ENCODE peak calls at places on chromosomes 11 and 22, in five cellular contexts. D is IMR-90, B is mesenchymal stem cell, U is H1, T is neuronal stem cell. Y is an unnamed sample.

GRCh38 chr11:28346721-28347120 is 238.5 kb downstream of the METTL15 start:
- DNase-seq in U (no peak), D (no peak), B (no peak), T (no peak), Y (no peak)

GRCh38 chr11:5336331-5336730 is 7.0 kb downstream of the OR51B5 start:
- DNase-seq in B (peak), D (peak), U (no peak), T (no peak), Y (no peak)

GRCh38 chr11:79538775-79539174 is 97.9 kb upstream of the TENM4 start:
- DNase-seq in D (no peak), T (no peak), B (no peak), U (no peak), Y (no peak)

GRCh38 chr11:1358286-1358685 is 31.4 kb upstream of the BRSK2 start:
- DNase-seq in T (no peak), U (no peak), B (no peak), D (peak), Y (no peak)

GRCh38 chr11:121253951-121254350 is 38.6 kb upstream of the SC5D start:
- DNase-seq in T (no peak), B (no peak), U (no peak), D (no peak), Y (no peak)

GRCh38 chr11:46505741-46506485 is 87.9 kb downstream of the AMBRA1 start:
- DNase-seq in B (peak), T (no peak), U (no peak), D (peak), Y (no peak)

GRCh38 chr11:20973959-20974358 is 304.6 kb downstream of the NELL1 start:
- DNase-seq in U (no peak), B (no peak), D (no peak), T (peak), Y (peak)

GRCh38 chr11:67274768-67275605 is 8.7 kb downstream of the GRK2 start:
- DNase-seq in U (no peak), B (no peak), D (no peak), T (no peak), Y (no peak)

GRCh38 chr11:95923730-95924413 is at the start of gene MTMR2:
- DNase-seq in D (peak), U (peak), B (peak), T (peak), Y (peak)

GRCh38 chr11:8192016-8192895 is 23.4 kb upstream of the RIC3 start:
- DNase-seq in D (peak), T (peak), U (no peak), B (peak), Y (peak)

GRCh38 chr11:5046226-5046625 is at the start of gene OR52J3:
- DNase-seq in B (no peak), U (no peak), T (no peak), D (no peak), Y (no peak)

GRCh38 chr22:22931557-22932270 is 44.1 kb downstream of the IGLL5 start:
- DNase-seq in B (no peak), D (no peak), U (no peak), T (no peak), Y (no peak)

GRCh38 chr11:67671211-67671520 is 3.3 kb downstream of the ALDH3B2 start:
- DNase-seq in B (no peak), U (no peak), D (no peak), T (no peak), Y (no peak)

GRCh38 chr11:63978551-63979235 is 4.3 kb downstream of the COX8A start:
- DNase-seq in D (no peak), B (no peak), T (no peak), U (no peak), Y (peak)

GRCh38 chr11:134350381-134350780 is 18.6 kb downstream of the GLB1L2 start:
- DNase-seq in T (no peak), B (no peak), D (no peak), U (no peak), Y (no peak)

GRCh38 chr11:125886997-125887372 is 483 bp upstream of the HYLS1 start:
- DNase-seq in U (no peak), B (no peak), D (no peak), T (no peak), Y (no peak)

GRCh38 chr11:34630544-34630943 is 9.7 kb downstream of the EHF start:
- DNase-seq in T (no peak), D (no peak), B (no peak), U (no peak), Y (no peak)

GRCh38 chr11:78380615-78381029 is 37.0 kb downstream of the GAB2 start:
- DNase-seq in U (no peak), B (peak), T (no peak), D (peak), Y (peak)

GRCh38 chr11:7611411-7611810 is 61.9 kb downstream of the CYB5R2 start:
- DNase-seq in D (peak), T (no peak), U (no peak), B (no peak), Y (no peak)

GRCh38 chr11:105046898-105047579 is 1.9 kb upstream of the CARD16 start:
- DNase-seq in B (peak), U (no peak), T (no peak), D (peak), Y (peak)

GRCh38 chr22:40218723-40219294 is 41.1 kb downstream of the TNRC6B start:
- DNase-seq in B (no peak), U (no peak), T (no peak), D (peak), Y (no peak)

GRCh38 chr11:97224396-97224795 is 834.6 kb downstream of the JRKL start:
- DNase-seq in T (no peak), B (no peak), D (no peak), U (no peak), Y (no peak)

GRCh38 chr22:32322986-32323385 is 34.7 kb upstream of the RFPL3 start:
- DNase-seq in T (no peak), B (no peak), U (no peak), D (no peak), Y (no peak)

GRCh38 chr22:32325811-32326237 is 31.8 kb upstream of the RFPL3 start:
- DNase-seq in T (no peak), D (no peak), U (no peak), B (no peak), Y (no peak)

GRCh38 chr22:32323513-32324164 is 34.0 kb upstream of the RFPL3 start:
- DNase-seq in D (no peak), B (no peak), U (no peak), T (no peak), Y (no peak)

GRCh38 chr22:32325416-32325801 is 32.3 kb upstream of the RFPL3 start:
- DNase-seq in T (no peak), D (no peak), U (no peak), B (no peak), Y (no peak)

GRCh38 chr22:32324505-32325415 is 32.9 kb upstream of the RFPL3 start:
- DNase-seq in B (no peak), U (no peak), T (no peak), D (no peak), Y (no peak)
- H2BK15ac ChIP-seq in B (no peak), U (peak), T (peak), D (no peak), Y (no peak)

DNA sequence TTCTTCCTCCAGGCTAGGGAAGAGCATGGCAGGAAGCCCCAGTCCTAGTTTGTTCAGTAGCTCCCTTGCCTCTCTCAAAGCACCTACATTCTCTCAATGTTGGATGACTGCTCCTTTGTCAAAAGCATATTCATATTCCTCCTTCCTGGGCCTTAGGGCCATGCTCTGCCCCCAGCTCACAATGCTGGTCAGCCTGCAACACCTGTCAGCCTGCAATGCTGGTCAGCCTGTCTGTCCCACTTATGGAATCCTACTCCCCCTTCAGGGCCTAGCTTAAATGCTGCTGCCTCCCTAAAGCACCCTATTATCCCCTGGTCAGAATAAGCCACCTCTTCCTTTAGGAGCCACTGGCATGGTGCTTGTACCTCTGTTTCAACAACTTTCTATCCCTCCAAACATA is 45.2 kb downstream of the SERGEF start:
- DNase-seq in U (no peak), D (no peak), T (no peak), B (no peak), Y (no peak)
- H3K4me3 ChIP-seq in U (no peak), D (no peak), T (no peak), B (no peak), Y (no peak)

DNA sequence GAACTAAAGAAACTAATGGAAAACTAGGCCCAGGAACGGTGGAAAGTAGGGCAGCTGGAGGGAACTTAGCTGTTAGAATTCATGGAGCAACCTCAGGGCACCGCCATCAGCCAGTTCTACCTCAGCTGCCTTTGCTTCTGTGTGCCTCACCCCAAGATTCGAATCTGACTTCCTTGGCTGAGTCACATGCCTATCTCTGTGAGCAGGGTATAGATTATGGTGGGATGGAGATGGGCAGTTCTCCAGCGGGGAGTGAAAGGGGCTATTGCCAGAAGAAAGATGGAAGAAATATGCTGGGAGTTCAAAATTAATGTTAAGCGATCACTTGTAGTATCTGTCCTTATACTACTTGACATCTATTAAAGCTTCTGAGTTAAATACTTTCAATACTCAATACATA is 18.9 kb upstream of the VWA5A start:
- DNase-seq in T (no peak), B (no peak), D (no peak), U (no peak), Y (no peak)
- H3K23ac ChIP-seq in T (no peak), B (no peak), D (no peak), U (no peak), Y (no peak)

DNA sequence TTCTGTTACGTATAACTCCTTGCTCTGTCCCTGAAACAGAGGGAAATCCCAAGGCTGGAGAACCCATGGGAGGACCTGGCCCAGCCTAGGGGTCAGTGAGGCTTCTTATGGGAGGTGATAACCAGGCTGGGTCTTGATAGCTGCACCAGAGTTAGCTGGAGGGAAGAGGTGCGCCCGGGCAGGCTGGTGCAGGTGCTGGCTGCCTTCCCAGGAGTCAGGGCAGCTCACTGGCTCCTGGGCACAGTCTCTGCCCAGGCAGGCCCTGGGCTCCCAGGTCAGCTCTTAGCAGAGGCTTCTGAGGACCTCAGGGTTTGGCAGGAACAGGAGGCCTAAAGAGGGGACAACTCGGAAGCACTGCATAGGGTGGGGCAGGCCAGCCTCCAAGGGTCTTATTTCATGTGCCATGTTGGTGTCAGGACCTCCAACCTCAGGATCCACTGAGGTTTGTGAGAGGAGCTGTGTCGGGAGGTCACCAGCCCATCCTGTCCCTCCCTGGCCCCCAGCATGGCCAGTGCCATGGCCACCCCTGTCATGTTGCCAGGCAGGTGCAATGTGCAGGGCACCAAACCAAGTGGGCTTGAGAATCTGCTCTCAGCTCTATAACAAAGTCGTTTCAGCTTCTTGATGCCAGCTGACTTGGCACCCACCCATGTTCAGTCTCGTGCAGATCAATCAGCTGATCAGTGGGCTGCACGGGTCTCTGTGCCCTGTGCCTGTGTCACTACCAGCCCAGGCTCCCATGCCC is 20.5 kb upstream of the CELSR1 start:
- DNase-seq in D (no peak), B (no peak), T (no peak), U (no peak), Y (no peak)
- H2BK15ac ChIP-seq in D (no peak), B (no peak), T (no peak), U (no peak), Y (no peak)

DNA sequence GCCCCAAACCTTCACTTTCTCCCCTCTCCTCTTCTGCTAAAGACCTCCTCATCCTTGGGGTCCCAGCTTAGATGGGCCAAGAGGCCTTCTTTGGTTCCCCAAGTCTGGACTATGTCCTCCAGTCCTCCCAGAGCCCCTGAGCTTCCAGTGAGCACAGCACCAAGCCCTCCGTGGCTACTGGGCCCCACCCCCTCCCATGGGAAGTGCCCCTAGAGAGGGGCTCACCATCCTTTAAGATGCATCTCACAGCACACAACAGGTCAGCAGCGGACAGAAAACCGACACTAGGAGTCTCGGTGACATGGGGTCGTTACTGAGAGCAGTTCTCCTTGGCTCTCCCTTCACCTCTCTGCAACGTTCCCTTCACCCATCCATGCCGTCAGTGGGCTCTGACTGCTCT is 2.7 kb downstream of the LRRC32 start:
- DNase-seq in T (no peak), D (no peak), U (no peak), B (no peak), Y (no peak)
- H3K4me3 ChIP-seq in T (no peak), D (no peak), U (no peak), B (no peak), Y (no peak)

GRCh38 chr11:116071241-116071640 is 567.0 kb upstream of the CADM1 start:
- DNase-seq in U (no peak), T (no peak), B (no peak), D (no peak), Y (no peak)

GRCh38 chr11:116070555-116070954 is 566.3 kb upstream of the CADM1 start:
- DNase-seq in D (no peak), T (no peak), U (no peak), B (no peak), Y (peak)

GRCh38 chr11:116072133-116072532 is 567.9 kb upstream of the CADM1 start:
- DNase-seq in B (no peak), T (peak), U (no peak), D (no peak), Y (peak)

GRCh38 chr11:116073854-116074837 is 569.9 kb upstream of the CADM1 start:
- DNase-seq in B (peak), T (peak), D (no peak), U (no peak), Y (peak)

GRCh38 chr11:116072776-116073175 is 568.6 kb upstream of the CADM1 start:
- DNase-seq in D (no peak), B (no peak), T (peak), U (no peak), Y (peak)
- H3K23ac ChIP-seq in D (no peak), B (no peak), T (peak), U (no peak), Y (peak)

Y was measured in mesendoderm.